ENCODE peak calls at places on chromosomes 2 and 18, in six cellular contexts. T, B, F, A, U and H are unnamed samples.

GRCh38 chr2:172288603-172289002 is 138.8 kb upstream of the ITGA6 start:
- DNase-seq in B (no peak), F (peak; percentile 16), T (no peak), U (peak; percentile 61), A (no peak), H (no peak)

GRCh38 chr2:8860239-8860638 is 22.8 kb upstream of the KIDINS220 start:
- DNase-seq in F (no peak), B (no peak), U (no peak), T (no peak), A (no peak), H (no peak)

GRCh38 chr2:104378853-104379374 is 475.0 kb upstream of the POU3F3 start:
- DNase-seq in U (no peak), A (peak; percentile 38), F (peak; percentile 80), B (peak; percentile 12), T (peak; percentile 61), H (peak; percentile 27)

GRCh38 chr2:163347982-163348842 is 387.6 kb downstream of the FIGN start:
- DNase-seq in U (no peak), T (no peak), B (no peak), A (peak; percentile 91), F (peak; percentile 96), H (peak; percentile 38)

GRCh38 chr2:152456262-152456661 is 121.3 kb downstream of the FMNL2 start:
- DNase-seq in F (no peak), A (no peak), T (no peak), U (no peak), B (no peak), H (no peak)

GRCh38 chr2:149363953-149364352 is 33.6 kb downstream of the LYPD6 start:
- DNase-seq in F (no peak), A (peak; percentile 45), B (no peak), U (no peak), T (no peak), H (no peak)

GRCh38 chr2:88016086-88016947 is at the start of gene RNU2-63P:
- DNase-seq in U (peak; percentile 79), T (peak; percentile 86), F (peak; percentile 93), A (peak; percentile 87), B (peak; percentile 52), H (peak; percentile 89)

GRCh38 chr2:96993367-96993766 is 7.0 kb upstream of the FAM178B start:
- DNase-seq in F (no peak), A (no peak), T (no peak), U (no peak), B (no peak), H (no peak)

GRCh38 chr18:64929026-64929425 is 780.1 kb upstream of the LINC00305 start:
- DNase-seq in U (no peak), A (no peak), B (no peak), T (no peak), F (no peak), H (no peak)

GRCh38 chr2:241912021-241912555 is 42.6 kb downstream of the RTP5 start:
- DNase-seq in B (no peak), A (no peak), F (no peak), T (no peak), U (no peak), H (no peak)

GRCh38 chr18:8721716-8722115 is 16.4 kb downstream of the MTCL1 start:
- DNase-seq in A (no peak), F (peak; percentile 75), U (no peak), B (no peak), T (no peak), H (no peak)

GRCh38 chr2:206981739-206982336 is 42.5 kb downstream of the CPO start:
- DNase-seq in F (peak; percentile 89), A (peak; percentile 75), T (no peak), B (peak; percentile 28), U (peak; percentile 42), H (peak; percentile 65)

GRCh38 chr2:9326975-9327374 is 96.4 kb downstream of the ITGB1BP1 start:
- DNase-seq in F (no peak), A (no peak), T (no peak), U (no peak), B (no peak), H (no peak)

GRCh38 chr2:13581471-13581870 is 864.7 kb downstream of the TRIB2 start:
- DNase-seq in F (peak; percentile 85), T (no peak), U (no peak), B (no peak), A (peak; percentile 4), H (no peak)

GRCh38 chr2:141618457-141618856 is 512.4 kb downstream of the LRP1B start:
- DNase-seq in T (no peak), A (no peak), U (no peak), B (no peak), F (no peak), H (no peak)

GRCh38 chr2:240953426-240954425 is 44.7 kb upstream of the SNED1 start:
- DNase-seq in A (no peak), F (peak; percentile 26), B (no peak), U (no peak), T (no peak), H (no peak)

GRCh38 chr2:228493852-228494251 is 312.4 kb upstream of the SPHKAP start:
- DNase-seq in F (no peak), A (no peak), T (no peak), B (no peak), U (no peak), H (no peak)

GRCh38 chr2:120246546-120247300 is 5.9 kb upstream of the RALB start:
- DNase-seq in B (no peak), F (no peak), U (no peak), T (no peak), A (no peak), H (no peak)

GRCh38 chr2:105454801-105455485 is 56.1 kb upstream of the FHL2 start:
- DNase-seq in U (no peak), B (peak; percentile 41), A (peak; percentile 30), F (peak; percentile 76), T (peak; percentile 31), H (peak; percentile 71)

GRCh38 chr2:5230879-5231278 is 461.3 kb upstream of the SOX11 start:
- DNase-seq in F (no peak), A (no peak), U (no peak), B (no peak), T (no peak), H (no peak)

GRCh38 chr2:135585586-135585985 is 54.3 kb downstream of the R3HDM1 start:
- DNase-seq in F (no peak), B (no peak), A (no peak), T (peak; percentile 24), U (no peak), H (no peak)

GRCh38 chr2:102027703-102028059 is 35.9 kb downstream of the IL1R2 start:
- DNase-seq in F (no peak), T (no peak), A (no peak), B (no peak), U (no peak), H (no peak)

GRCh38 chr2:72026819-72027425 is 120.7 kb downstream of the CYP26B1 start:
- DNase-seq in T (no peak), F (peak; percentile 22), B (no peak), A (no peak), U (peak; percentile 2), H (no peak)

GRCh38 chr2:180231015-180231414 is 223.9 kb upstream of the CWC22 start:
- DNase-seq in F (no peak), U (no peak), T (no peak), B (no peak), A (peak; percentile 53), H (no peak)

GRCh38 chr2:228344531-228344930 is 163.0 kb upstream of the SPHKAP start:
- DNase-seq in T (no peak), B (no peak), A (no peak), U (no peak), F (no peak), H (no peak)

GRCh38 chr2:133658020-133658903 is 90.0 kb upstream of the NCKAP5 start:
- DNase-seq in U (no peak), T (no peak), A (peak; percentile 67), F (peak; percentile 66), B (no peak), H (no peak)

GRCh38 chr2:30445266-30445821 is 1.7 kb upstream of the LCLAT1 start:
- DNase-seq in F (no peak), T (no peak), A (no peak), B (no peak), U (no peak), H (no peak)

GRCh38 chr2:30446602-30447148 is 371 bp upstream of the LCLAT1 start:
- DNase-seq in F (no peak), A (no peak), B (no peak), U (no peak), T (no peak), H (no peak)

GRCh38 chr2:30448308-30448707 is 1.3 kb downstream of the LCLAT1 start:
- DNase-seq in U (no peak), T (no peak), B (no peak), F (no peak), A (no peak), H (no peak)

GRCh38 chr2:30450025-30450424 is 3.0 kb downstream of the LCLAT1 start:
- DNase-seq in T (no peak), A (no peak), F (no peak), B (no peak), U (no peak), H (no peak)

GRCh38 chr2:30447149-30448045 is at the start of gene LCLAT1:
- DNase-seq in B (peak; percentile 84), F (peak; percentile 90), A (peak; percentile 86), U (peak; percentile 85), T (peak; percentile 88), H (peak; percentile 33)
- TF ChIP-seq CTCF in B (peak; percentile 8), F (peak; percentile 40), A (peak; percentile 8), U (no peak), T (no peak), H (peak; percentile 24)

GRCh38 chr2:195657634-195658540 is 861 bp downstream of the SLC39A10 start:
- DNase-seq in B (peak; percentile 63), T (peak; percentile 87), U (peak; percentile 65), F (peak; percentile 79), A (peak; percentile 67), H (peak; percentile 78)
- H3K4me3 ChIP-seq in B (peak overlapping the region; percentile 86), T (peak overlapping the region; percentile 93), U (peak overlapping the region; percentile 57), F (peak overlapping the region; percentile 91), A (peak overlapping the region; percentile 88), H (peak overlapping the region; percentile 90)

GRCh38 chr18:42030586-42031182 is 75.7 kb downstream of the PIK3C3 start:
- DNase-seq in U (no peak), F (peak; percentile 83), B (no peak), T (peak; percentile 0), A (peak; percentile 50), H (no peak)
- TF ChIP-seq CTCF in U (no peak), F (peak; percentile 91), B (peak; percentile 40), T (peak; percentile 47), A (peak; percentile 71), H (peak; percentile 86)

DNA sequence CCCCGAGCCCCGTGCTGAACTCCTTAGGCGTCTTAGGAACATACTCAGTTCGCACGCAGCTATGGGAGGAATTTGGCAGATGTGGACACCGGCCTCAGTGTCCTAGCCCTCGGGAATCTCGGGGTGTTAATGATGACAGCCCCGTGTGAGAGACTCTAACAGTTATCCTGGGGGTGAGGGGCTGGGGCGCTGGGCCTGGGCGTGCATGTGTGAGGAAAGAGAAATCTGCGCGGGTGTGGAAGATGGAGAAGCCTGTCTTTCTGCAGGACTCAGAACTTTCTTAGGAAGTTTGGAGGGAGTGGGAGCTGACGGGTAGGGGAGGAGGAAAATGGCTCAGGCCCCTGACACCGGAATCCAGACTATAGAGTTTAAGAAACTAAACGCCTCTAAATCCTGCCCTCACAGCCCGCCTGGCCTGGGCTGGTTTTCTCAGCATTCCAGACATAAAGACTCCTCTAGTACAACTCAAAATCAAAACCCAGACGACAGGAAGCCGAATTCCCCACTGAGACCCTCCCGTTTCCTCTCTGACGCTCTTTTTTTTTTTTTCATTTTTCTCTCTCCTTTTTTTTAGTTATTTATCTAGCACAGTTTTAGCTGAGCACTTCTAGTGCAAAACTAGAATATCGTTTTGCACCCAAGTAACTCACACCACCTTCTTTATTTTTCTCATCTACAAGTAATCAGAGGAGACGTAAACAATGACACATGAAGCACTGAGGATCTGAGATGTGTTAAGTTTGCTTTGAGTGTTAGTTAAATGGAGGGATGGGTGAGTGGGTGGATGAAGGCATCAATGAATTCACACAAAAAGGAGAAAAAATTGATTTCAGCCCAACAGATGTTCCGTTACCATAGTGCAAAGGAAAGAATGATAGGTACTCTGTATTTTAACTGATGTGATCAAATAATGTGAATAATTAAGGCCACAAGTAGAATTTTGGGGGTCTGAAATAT is 1.2 kb upstream of the HAAO start:
- DNase-seq in A (peak; percentile 53), B (no peak), F (no peak), T (no peak), U (no peak), H (no peak)
- H3K4me3 ChIP-seq in A (peak overlapping the region; percentile 62), B (no peak overlapping the region), F (peak overlapping the region; percentile 80), T (no peak overlapping the region), U (peak overlapping the region; percentile 55), H (no peak overlapping the region)